ENCODE peak calls at places on chromosomes 4 and X, in seven cellular contexts. One of them, this sample, is unnamed.

GRCh38 chr4:11700751-11701226 is 272.1 kb upstream of the HS3ST1 start:
- DNase-seq in stimulated activated CD4-positive, alpha-beta T cell treated with anti-CD3 and anti-CD28 coated beads, Interleukin-12 subunit alpha, Interleukin-12 subunit beta, amount 100 ng/mL, for 24 hours: no peak
- DNase-seq in activated CD8-positive, alpha-beta T cell treated with anti-CD3 and anti-CD28 coated beads for 36 hours: no peak
- DNase-seq in activated CD8-positive, alpha-beta memory T cell treated with anti-CD3 and anti-CD28 coated beads for 24 hours: no peak
- DNase-seq in foreskin fibroblast: peak
- DNase-seq in occipital lobe: no peak
- DNase-seq in GM19239: no peak
- DNase-seq in this sample: no peak

GRCh38 chr4:76582074-76582816 is 147.2 kb downstream of the SHROOM3 start:
- DNase-seq in occipital lobe: no peak
- DNase-seq in stimulated activated CD4-positive, alpha-beta T cell treated with anti-CD3 and anti-CD28 coated beads, Interleukin-12 subunit alpha, Interleukin-12 subunit beta, amount 100 ng/mL, for 24 hours: no peak
- DNase-seq in GM19239: no peak
- DNase-seq in activated CD8-positive, alpha-beta memory T cell treated with anti-CD3 and anti-CD28 coated beads for 24 hours: no peak
- DNase-seq in foreskin fibroblast: no peak
- DNase-seq in activated CD8-positive, alpha-beta T cell treated with anti-CD3 and anti-CD28 coated beads for 36 hours: no peak
- DNase-seq in this sample: no peak

GRCh38 chr4:6464842-6465588 is 7.4 kb downstream of the PPP2R2C start:
- DNase-seq in foreskin fibroblast: no peak
- DNase-seq in activated CD8-positive, alpha-beta T cell treated with anti-CD3 and anti-CD28 coated beads for 36 hours: no peak
- DNase-seq in GM19239: no peak
- DNase-seq in activated CD8-positive, alpha-beta memory T cell treated with anti-CD3 and anti-CD28 coated beads for 24 hours: no peak
- DNase-seq in stimulated activated CD4-positive, alpha-beta T cell treated with anti-CD3 and anti-CD28 coated beads, Interleukin-12 subunit alpha, Interleukin-12 subunit beta, amount 100 ng/mL, for 24 hours: no peak
- DNase-seq in occipital lobe: no peak
- DNase-seq in this sample: no peak

GRCh38 chr4:35710343-35710742 is 534.0 kb downstream of the ARAP2 start:
- DNase-seq in activated CD8-positive, alpha-beta T cell treated with anti-CD3 and anti-CD28 coated beads for 36 hours: no peak
- DNase-seq in stimulated activated CD4-positive, alpha-beta T cell treated with anti-CD3 and anti-CD28 coated beads, Interleukin-12 subunit alpha, Interleukin-12 subunit beta, amount 100 ng/mL, for 24 hours: no peak
- DNase-seq in occipital lobe: no peak
- DNase-seq in activated CD8-positive, alpha-beta memory T cell treated with anti-CD3 and anti-CD28 coated beads for 24 hours: no peak
- DNase-seq in GM19239: no peak
- DNase-seq in foreskin fibroblast: no peak
- DNase-seq in this sample: no peak

GRCh38 chr4:76723916-76724315 is 174.0 kb downstream of the SOWAHB start:
- DNase-seq in occipital lobe: no peak
- DNase-seq in stimulated activated CD4-positive, alpha-beta T cell treated with anti-CD3 and anti-CD28 coated beads, Interleukin-12 subunit alpha, Interleukin-12 subunit beta, amount 100 ng/mL, for 24 hours: no peak
- DNase-seq in GM19239: no peak
- DNase-seq in activated CD8-positive, alpha-beta T cell treated with anti-CD3 and anti-CD28 coated beads for 36 hours: no peak
- DNase-seq in activated CD8-positive, alpha-beta memory T cell treated with anti-CD3 and anti-CD28 coated beads for 24 hours: no peak
- DNase-seq in foreskin fibroblast: peak
- DNase-seq in this sample: no peak

GRCh38 chrX:153494541-153495361 is at the start of gene BGN:
- DNase-seq in GM19239: no peak
- DNase-seq in activated CD8-positive, alpha-beta T cell treated with anti-CD3 and anti-CD28 coated beads for 36 hours: peak
- DNase-seq in occipital lobe: no peak
- DNase-seq in foreskin fibroblast: peak
- DNase-seq in stimulated activated CD4-positive, alpha-beta T cell treated with anti-CD3 and anti-CD28 coated beads, Interleukin-12 subunit alpha, Interleukin-12 subunit beta, amount 100 ng/mL, for 24 hours: no peak
- DNase-seq in activated CD8-positive, alpha-beta memory T cell treated with anti-CD3 and anti-CD28 coated beads for 24 hours: no peak
- DNase-seq in this sample: no peak

GRCh38 chrX:66676413-66676812 is 37.5 kb upstream of the EDA2R start:
- DNase-seq in activated CD8-positive, alpha-beta T cell treated with anti-CD3 and anti-CD28 coated beads for 36 hours: no peak
- DNase-seq in activated CD8-positive, alpha-beta memory T cell treated with anti-CD3 and anti-CD28 coated beads for 24 hours: no peak
- DNase-seq in stimulated activated CD4-positive, alpha-beta T cell treated with anti-CD3 and anti-CD28 coated beads, Interleukin-12 subunit alpha, Interleukin-12 subunit beta, amount 100 ng/mL, for 24 hours: no peak
- DNase-seq in foreskin fibroblast: peak
- DNase-seq in occipital lobe: no peak
- DNase-seq in GM19239: no peak
- DNase-seq in this sample: no peak

GRCh38 chr4:67030636-67031035 is 514.7 kb downstream of the CENPC start:
- DNase-seq in occipital lobe: no peak
- DNase-seq in GM19239: no peak
- DNase-seq in foreskin fibroblast: no peak
- DNase-seq in activated CD8-positive, alpha-beta T cell treated with anti-CD3 and anti-CD28 coated beads for 36 hours: no peak
- DNase-seq in stimulated activated CD4-positive, alpha-beta T cell treated with anti-CD3 and anti-CD28 coated beads, Interleukin-12 subunit alpha, Interleukin-12 subunit beta, amount 100 ng/mL, for 24 hours: no peak
- DNase-seq in activated CD8-positive, alpha-beta memory T cell treated with anti-CD3 and anti-CD28 coated beads for 24 hours: no peak
- DNase-seq in this sample: no peak

GRCh38 chr4:153335665-153336064 is 8.8 kb upstream of the MND1 start:
- DNase-seq in activated CD8-positive, alpha-beta memory T cell treated with anti-CD3 and anti-CD28 coated beads for 24 hours: no peak
- DNase-seq in activated CD8-positive, alpha-beta T cell treated with anti-CD3 and anti-CD28 coated beads for 36 hours: no peak
- DNase-seq in foreskin fibroblast: no peak
- DNase-seq in stimulated activated CD4-positive, alpha-beta T cell treated with anti-CD3 and anti-CD28 coated beads, Interleukin-12 subunit alpha, Interleukin-12 subunit beta, amount 100 ng/mL, for 24 hours: no peak
- DNase-seq in occipital lobe: no peak
- DNase-seq in GM19239: no peak
- DNase-seq in this sample: no peak